ENCODE peak calls at places on chromosomes 1 and 21, in five cellular contexts. A, Y, T, N and D are unnamed samples.

GRCh38 chr1:151989131-151989868 is 4.4 kb downstream of the S100A10 start:
- DNase-seq in N (peak), T (no peak), A (peak), Y (no peak), D (no peak)

GRCh38 chr1:40896482-40896881 is 34.3 kb upstream of the CITED4 start:
- DNase-seq in T (no peak), N (no peak), A (no peak), Y (no peak), D (no peak)

GRCh38 chr1:85166343-85166742 is 34.5 kb downstream of the SYDE2 start:
- DNase-seq in A (no peak), N (no peak), Y (no peak), T (no peak), D (no peak)

GRCh38 chr1:81703736-81704463 is 96.8 kb upstream of the ADGRL2 start:
- DNase-seq in Y (no peak), A (no peak), T (no peak), N (no peak), D (no peak)

GRCh38 chr1:163807331-163807730 is 485.6 kb downstream of the NUF2 start:
- DNase-seq in T (no peak), A (no peak), Y (no peak), N (no peak), D (no peak)

GRCh38 chr1:171334024-171334423 is 20.0 kb downstream of the FMO4 start:
- DNase-seq in A (no peak), T (no peak), Y (no peak), N (no peak), D (no peak)

GRCh38 chr1:22290157-22290556 is 147.3 kb upstream of the WNT4 start:
- DNase-seq in Y (no peak), A (peak), T (no peak), N (no peak), D (no peak)

GRCh38 chr1:54249798-54250497 is 50.0 kb downstream of the MRPL37 start:
- DNase-seq in A (no peak), Y (no peak), T (no peak), N (no peak), D (no peak)

GRCh38 chr1:176206006-176206960 is 803 bp downstream of the COP1 start:
- DNase-seq in A (no peak), T (peak), N (peak), Y (no peak), D (peak)

GRCh38 chr1:33612877-33613487 is 140.5 kb downstream of the ZSCAN20 start:
- DNase-seq in N (no peak), T (peak), Y (peak), A (no peak), D (peak)

GRCh38 chr1:12453400-12454343 is 164.3 kb downstream of the DHRS3 start:
- DNase-seq in Y (no peak), T (no peak), N (no peak), A (no peak), D (no peak)

GRCh38 chr1:183349201-183349711 is 68.9 kb downstream of the NMNAT2 start:
- DNase-seq in T (no peak), Y (peak), N (no peak), A (no peak), D (no peak)

GRCh38 chr1:175287377-175287776 is 94.8 kb upstream of the KIAA0040 start:
- DNase-seq in A (no peak), T (peak), Y (no peak), N (no peak), D (peak)

GRCh38 chr1:240499012-240499411 is 112.9 kb downstream of the GREM2 start:
- DNase-seq in T (no peak), N (no peak), Y (no peak), A (no peak), D (no peak)

GRCh38 chr1:204513117-204513716 is 3.0 kb upstream of the MDM4 start:
- DNase-seq in A (no peak), T (peak), N (no peak), Y (no peak), D (peak)

GRCh38 chr1:101438359-101438758 is 201.5 kb downstream of the S1PR1 start:
- DNase-seq in A (no peak), N (no peak), T (peak), Y (no peak), D (peak)

GRCh38 chr1:30707412-30708360 is 15.7 kb downstream of the MATN1 start:
- DNase-seq in N (peak), Y (peak), T (peak), A (peak), D (peak)

GRCh38 chr21:45407629-45408247 is 2.8 kb downstream of the COL18A1 start:
- DNase-seq in T (no peak), N (no peak), A (no peak), Y (no peak), D (no peak)

GRCh38 chr1:77134359-77134758 is 84.9 kb downstream of the PIGK start:
- DNase-seq in N (no peak), A (no peak), T (no peak), Y (no peak), D (no peak)

GRCh38 chr1:79197421-79197820 is 190.9 kb upstream of the ADGRL4 start:
- DNase-seq in Y (no peak), A (no peak), T (no peak), N (no peak), D (no peak)

GRCh38 chr1:53771648-53772047 is 32.7 kb upstream of the GLIS1 start:
- DNase-seq in N (no peak), Y (no peak), T (no peak), A (no peak), D (no peak)

GRCh38 chr1:50027794-50028193 is 4.0 kb upstream of the AGBL4 start:
- DNase-seq in N (no peak), T (no peak), A (no peak), Y (no peak), D (no peak)

GRCh38 chr1:21541835-21542234 is 32.6 kb downstream of the ALPL start:
- DNase-seq in A (no peak), N (no peak), T (no peak), Y (no peak), D (no peak)

GRCh38 chr1:6275826-6276764 is 15.2 kb upstream of the GPR153 start:
- DNase-seq in T (no peak), A (no peak), N (peak), Y (peak), D (no peak)

GRCh38 chr1:172971241-172971640 is 79.5 kb downstream of the TNFSF18 start:
- DNase-seq in Y (no peak), A (no peak), N (no peak), T (no peak), D (no peak)

GRCh38 chr1:153957744-153958110 is 685 bp downstream of the CRTC2 start:
- DNase-seq in Y (no peak), T (peak), A (no peak), N (no peak), D (peak)

GRCh38 chr1:157095091-157095490 is 4.5 kb downstream of the ETV3L start:
- DNase-seq in A (peak), T (no peak), N (no peak), Y (no peak), D (no peak)

GRCh38 chr1:45622891-45623394 is 911 bp downstream of the CCDC17 start:
- DNase-seq in A (no peak), Y (no peak), T (no peak), N (no peak), D (no peak)

GRCh38 chr1:224852901-224853568 is 76.4 kb upstream of the DNAH14 start:
- DNase-seq in N (no peak), A (no peak), Y (no peak), T (peak), D (peak)

GRCh38 chr1:4362314-4363044 is 291.9 kb upstream of the AJAP1 start:
- DNase-seq in N (no peak), A (no peak), T (no peak), Y (no peak), D (no peak)
- TF ChIP-seq CTCF in N (no peak), A (no peak), T (peak), Y (no peak), D (no peak)

GRCh38 chr1:227333423-227333822 is 15.1 kb upstream of the CDC42BPA start:
- DNase-seq in A (no peak), N (no peak), T (no peak), Y (no peak), D (no peak)

GRCh38 chr1:227330709-227331108 is 12.4 kb upstream of the CDC42BPA start:
- DNase-seq in Y (no peak), T (no peak), A (no peak), N (no peak), D (no peak)

GRCh38 chr1:227330279-227330678 is 12.0 kb upstream of the CDC42BPA start:
- DNase-seq in T (no peak), A (no peak), N (no peak), Y (no peak), D (no peak)

GRCh38 chr1:227335587-227336020 is 17.3 kb upstream of the CDC42BPA start:
- DNase-seq in Y (no peak), A (no peak), T (no peak), N (no peak), D (no peak)
- TF ChIP-seq CTCF in Y (no peak), A (no peak), T (no peak), N (no peak), D (no peak)

GRCh38 chr1:180179162-180179957 is 24.7 kb downstream of the QSOX1 start:
- DNase-seq in N (peak), T (no peak), Y (no peak), A (no peak), D (no peak)
- TF ChIP-seq CTCF in N (no peak), T (no peak), Y (peak), A (no peak), D (no peak)

DNA sequence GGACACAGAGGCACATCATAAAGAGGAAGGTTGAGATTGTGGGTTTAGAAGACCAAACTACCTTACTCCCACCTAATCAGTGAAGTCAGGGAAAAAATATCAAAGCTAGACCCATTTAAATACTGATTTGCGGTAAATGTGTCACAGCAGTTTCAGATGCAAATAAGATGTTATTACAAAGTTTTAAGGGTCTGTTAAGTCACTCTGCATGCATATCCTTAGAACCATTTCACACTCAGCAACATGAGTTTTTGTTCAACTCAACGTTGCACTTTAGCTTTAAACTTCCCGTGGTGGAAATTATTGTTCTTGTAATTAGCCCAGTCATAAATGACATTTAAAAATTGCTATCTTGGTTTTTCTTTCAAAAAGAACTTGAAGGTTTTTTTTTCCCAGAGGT is 34.8 kb downstream of the RPAP2 start:
- DNase-seq in A (no peak), N (no peak), Y (no peak), T (no peak), D (no peak)
- TF ChIP-seq CTCF in A (no peak), N (no peak), Y (no peak), T (no peak), D (no peak)

GRCh38 chr1:25617626-25618432 is 1.2 kb downstream of the MAN1C1 start:
- DNase-seq in T (no peak), N (peak), Y (no peak), A (no peak), D (no peak)

GRCh38 chr1:25618433-25618808 is 1.8 kb downstream of the MAN1C1 start:
- DNase-seq in A (no peak), T (no peak), N (no peak), Y (no peak), D (no peak)

GRCh38 chr1:25620701-25621350 is 4.2 kb downstream of the MAN1C1 start:
- DNase-seq in N (no peak), A (no peak), T (no peak), Y (no peak), D (no peak)

GRCh38 chr1:25620211-25620610 is 3.6 kb downstream of the MAN1C1 start:
- DNase-seq in N (no peak), A (no peak), Y (no peak), T (no peak), D (peak)

GRCh38 chr1:25619101-25619890 is 2.7 kb downstream of the MAN1C1 start:
- DNase-seq in N (no peak), A (no peak), Y (peak), T (peak), D (no peak)
- TF ChIP-seq CTCF in N (peak), A (peak), Y (peak), T (peak), D (peak)

GRCh38 chr1:26360051-26360806 is 6.3 kb upstream of the CRYBG2 start:
- DNase-seq in A (no peak), N (no peak), T (no peak), Y (no peak), D (peak)

GRCh38 chr1:26360807-26361604 is 7.1 kb upstream of the CRYBG2 start:
- DNase-seq in N (no peak), Y (no peak), A (no peak), T (no peak), D (no peak)

GRCh38 chr1:26362331-26362730 is 8.4 kb upstream of the CRYBG2 start:
- DNase-seq in A (no peak), N (no peak), T (no peak), Y (no peak), D (no peak)

GRCh38 chr1:26363549-26364448 is 8.8 kb downstream of the ZNF683 start:
- DNase-seq in T (peak), A (peak), N (peak), Y (peak), D (peak)

GRCh38 chr1:26361605-26362122 is 7.7 kb upstream of the CRYBG2 start:
- DNase-seq in A (no peak), Y (no peak), N (no peak), T (no peak), D (no peak)
- TF ChIP-seq CTCF in A (no peak), Y (no peak), N (no peak), T (no peak), D (no peak)

DNA sequence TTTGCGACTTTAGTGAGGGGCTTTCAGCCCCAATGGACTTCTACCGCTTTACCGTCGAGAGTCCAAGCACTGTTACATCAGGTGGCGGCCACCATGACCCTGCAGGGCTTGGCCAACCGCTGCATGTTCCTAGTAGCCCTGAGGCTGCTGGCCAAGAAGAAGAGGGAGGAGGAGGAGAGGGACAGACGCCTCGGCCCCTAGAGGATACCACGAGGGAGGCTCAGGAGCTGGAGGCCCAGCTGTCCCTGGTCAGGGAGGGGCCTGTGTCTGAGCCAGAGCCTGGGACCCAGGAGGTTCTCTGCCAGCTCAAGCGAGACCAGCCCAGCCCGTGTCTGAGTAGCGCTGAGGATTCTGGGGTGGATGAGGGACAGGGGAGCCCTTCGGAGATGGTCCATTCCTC is 8.6 kb upstream of the SLC25A34 start:
- DNase-seq in N (no peak), T (no peak), Y (no peak), A (no peak), D (no peak)
- TF ChIP-seq CTCF in N (no peak), T (no peak), Y (no peak), A (no peak), D (no peak)

DNA sequence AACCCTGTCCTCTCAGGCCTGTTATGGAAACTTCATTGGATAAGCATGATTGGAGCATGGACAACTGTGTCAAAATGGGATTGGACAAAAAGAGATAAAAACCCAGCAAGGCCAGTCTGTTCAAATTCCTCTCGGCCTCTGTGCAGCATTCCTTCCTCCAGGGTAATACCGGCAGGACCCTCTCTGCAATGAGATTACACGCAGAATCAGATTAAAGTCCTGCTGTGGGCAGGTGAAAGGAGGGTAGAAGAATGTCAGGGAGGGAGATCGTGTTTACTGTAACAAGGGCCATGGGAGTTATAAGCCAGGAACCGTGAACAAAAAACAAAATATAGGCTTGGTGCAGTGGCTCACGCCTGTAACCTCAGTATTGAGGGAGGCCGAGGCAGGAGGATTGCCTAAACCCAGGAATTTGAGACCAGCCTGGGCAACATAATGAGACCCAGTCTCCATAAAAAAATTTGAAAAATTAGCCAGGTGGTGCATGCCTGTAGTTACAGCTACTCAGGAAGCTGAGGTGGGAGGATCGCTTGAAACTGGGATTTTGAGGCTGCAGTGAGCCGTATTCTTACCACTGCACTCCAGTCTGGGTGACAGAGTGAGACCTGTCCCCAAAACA is 5.6 kb upstream of the EFHD2 start:
- DNase-seq in A (no peak), N (no peak), Y (no peak), T (no peak), D (no peak)
- TF ChIP-seq CTCF in A (no peak), N (no peak), Y (no peak), T (no peak), D (no peak)

DNA sequence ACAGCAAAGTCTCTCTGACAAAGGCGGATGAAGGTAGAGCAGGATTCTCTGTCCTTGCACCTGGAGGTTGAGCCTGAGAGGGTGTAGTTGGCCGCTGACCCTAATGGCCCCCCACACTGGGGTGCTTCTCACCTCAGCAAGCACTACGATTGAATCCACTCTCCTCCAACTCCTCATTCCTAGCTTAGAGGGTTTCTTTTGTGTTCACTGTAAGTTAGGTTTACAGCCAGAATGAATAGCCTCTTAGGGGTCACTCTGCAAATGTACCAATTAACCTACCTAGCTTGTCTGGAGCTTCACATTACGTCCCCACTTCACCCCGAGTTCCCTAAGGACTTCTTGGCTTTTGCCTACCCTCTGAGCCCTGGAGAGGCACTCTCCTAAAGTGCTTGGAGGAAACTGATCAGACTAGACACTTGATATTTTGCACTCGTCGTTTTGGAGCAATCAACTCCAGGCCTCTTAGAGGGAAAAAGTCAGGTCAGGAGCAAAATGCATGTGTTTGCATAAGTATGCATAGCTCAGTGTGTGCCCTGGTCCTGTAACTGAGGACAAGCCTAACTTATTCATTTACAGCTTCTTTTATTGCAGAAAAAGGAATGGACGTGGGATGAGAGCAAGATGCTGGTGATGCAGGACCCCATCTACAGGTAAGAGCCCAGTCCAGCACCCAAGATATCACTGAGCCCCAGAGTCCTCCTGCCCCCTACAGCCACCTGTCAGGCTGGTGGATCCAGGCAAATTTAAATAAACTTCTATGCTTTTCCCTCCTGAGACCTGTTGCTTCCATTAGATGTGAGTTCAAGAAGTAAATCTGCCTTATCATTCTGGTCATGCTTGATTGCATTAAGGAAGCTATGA is 76.4 kb downstream of the SPATA46 start:
- DNase-seq in T (no peak), A (no peak), Y (no peak), N (no peak), D (no peak)
- TF ChIP-seq CTCF in T (no peak), A (no peak), Y (no peak), N (no peak), D (no peak)